ENCODE peak calls at places on chromosomes 3 and 15, in six cellular contexts. E is T-helper 9 cell, S is AG08396, M is GM06990, J is fibroblast of mammary gland, D is EL. V is an unnamed sample.

GRCh38 chr3:60355825-60356224 is 895.4 kb downstream of the FHIT start:
- DNase-seq in E (no peak), S (no peak), M (no peak), J (no peak), D (no peak), V (no peak)

GRCh38 chr15:58257776-58258325 is 119.7 kb downstream of the AQP9 start:
- DNase-seq in E (no peak), S (no peak), M (no peak), J (no peak), D (no peak), V (no peak)

GRCh38 chr3:143538577-143538981 is 309.7 kb downstream of the SLC9A9 start:
- DNase-seq in E (no peak), S (peak), M (no peak), J (peak), D (peak), V (no peak)

GRCh38 chr3:160598865-160599264 is 33.5 kb upstream of the KPNA4 start:
- DNase-seq in E (no peak), S (no peak), M (no peak), J (no peak), D (no peak), V (no peak)

GRCh38 chr15:64430000-64430735 is 30.2 kb upstream of the ZNF609 start:
- DNase-seq in E (peak), S (peak), M (peak), J (peak), D (peak), V (peak)

GRCh38 chr3:17091895-17092294 is 207.1 kb downstream of the PLCL2 start:
- DNase-seq in E (no peak), S (no peak), M (no peak), J (peak), D (peak), V (no peak)

GRCh38 chr15:82647045-82647834 is at the start of gene CPEB1:
- DNase-seq in E (peak), S (peak), M (peak), J (peak), D (peak), V (no peak)

GRCh38 chr15:77580991-77581682 is 51.6 kb downstream of the LINGO1 start:
- DNase-seq in E (no peak), S (no peak), M (no peak), J (no peak), D (no peak), V (no peak)